ENCODE peak calls at places on chromosome 7, in five cellular contexts. U is breast epithelium, S is GM23338, Z is GM12878, K is K562. V is an unnamed sample.

GRCh38 chr7:71787513-71787912 is 624.6 kb downstream of the CALN1 start:
- DNase-seq in U (no peak), K (peak), Z (no peak), S (peak), V (no peak)

GRCh38 chr7:104231054-104232046 is 23.5 kb upstream of the ORC5 start:
- DNase-seq in U (peak), Z (no peak), K (peak), S (peak), V (peak)

GRCh38 chr7:512541-513311 is 6.9 kb downstream of the PDGFA start:
- DNase-seq in K (no peak), Z (no peak), U (peak), S (no peak), V (no peak)

GRCh38 chr7:41874206-41874770 is 171.4 kb upstream of the INHBA start:
- DNase-seq in K (no peak), Z (no peak), S (no peak), U (no peak), V (no peak)

GRCh38 chr7:5780801-5781496 is 514 bp downstream of the RNF216 start:
- DNase-seq in U (no peak), S (peak), Z (no peak), K (peak), V (no peak)

GRCh38 chr7:28405662-28406061 is 6.7 kb upstream of the CREB5 start:
- DNase-seq in Z (no peak), S (no peak), K (no peak), U (peak), V (no peak)

GRCh38 chr7:134731616-134732015 is 47.8 kb upstream of the CALD1 start:
- DNase-seq in S (no peak), U (no peak), K (no peak), Z (no peak), V (no peak)

GRCh38 chr7:42605800-42606199 is 306.1 kb downstream of the C7orf25 start:
- DNase-seq in S (no peak), Z (no peak), U (no peak), K (no peak), V (no peak)

GRCh38 chr7:107879400-107880035 is 11.5 kb upstream of the DLD start:
- DNase-seq in Z (no peak), K (peak), U (no peak), S (peak), V (no peak)

GRCh38 chr7:101804642-101805401 is 12.6 kb upstream of the CUX1 start:
- DNase-seq in Z (no peak), S (peak), K (peak), U (no peak), V (no peak)

GRCh38 chr7:9958461-9958860 is 1015.2 kb upstream of the PHF14 start:
- DNase-seq in U (no peak), K (no peak), Z (no peak), S (no peak), V (no peak)

GRCh38 chr7:30433082-30433481 is 45.5 kb downstream of the NOD1 start:
- DNase-seq in S (peak), Z (no peak), K (no peak), U (peak), V (no peak)

GRCh38 chr7:14835399-14835798 is 67.2 kb downstream of the DGKB start:
- DNase-seq in S (no peak), U (no peak), Z (no peak), K (no peak), V (no peak)

GRCh38 chr7:114269714-114270113 is 144.9 kb upstream of the FOXP2 start:
- DNase-seq in Z (no peak), K (no peak), U (no peak), S (no peak), V (no peak)

GRCh38 chr7:12389089-12389700 is 14.5 kb downstream of the VWDE start:
- DNase-seq in K (peak), Z (no peak), S (peak), U (no peak), V (no peak)

GRCh38 chr7:46781901-46782439 is 799.9 kb downstream of the TNS3 start:
- DNase-seq in K (no peak), U (no peak), Z (no peak), S (no peak), V (no peak)

GRCh38 chr7:82443801-82444219 is 233 bp upstream of the CACNA2D1 start:
- DNase-seq in K (no peak), U (peak), Z (no peak), S (peak), V (peak)

GRCh38 chr7:71155236-71155635 is 23.3 kb downstream of the GALNT17 start:
- DNase-seq in Z (no peak), U (no peak), S (no peak), K (no peak), V (no peak)

GRCh38 chr7:47885309-47886000 is 62.8 kb downstream of the PKD1L1 start:
- DNase-seq in U (no peak), K (no peak), S (no peak), Z (no peak), V (no peak)

GRCh38 chr7:38232475-38233366 is 40.7 kb downstream of the TARP start:
- DNase-seq in U (peak), K (peak), Z (peak), S (no peak), V (peak)

GRCh38 chr7:131633342-131633843 is 77.0 kb upstream of the PODXL start:
- DNase-seq in Z (no peak), U (no peak), K (no peak), S (no peak), V (no peak)

GRCh38 chr7:124635416-124635815 is 130.2 kb downstream of the GPR37 start:
- DNase-seq in S (peak), K (no peak), Z (no peak), U (no peak), V (no peak)

GRCh38 chr7:26705567-26705966 is 158.8 kb downstream of the SKAP2 start:
- DNase-seq in S (no peak), Z (no peak), K (no peak), U (no peak), V (no peak)

GRCh38 chr7:53397911-53398310 is 362.5 kb downstream of the POM121L12 start:
- DNase-seq in S (no peak), U (no peak), Z (no peak), K (no peak), V (no peak)

GRCh38 chr7:105277341-105277740 is 111.4 kb downstream of the SRPK2 start:
- DNase-seq in S (no peak), K (no peak), U (no peak), Z (no peak), V (no peak)

GRCh38 chr7:45216622-45217165 is 59.1 kb downstream of the RAMP3 start:
- DNase-seq in Z (no peak), K (no peak), U (no peak), S (no peak), V (no peak)

GRCh38 chr7:30428586-30429530 is 49.7 kb downstream of the NOD1 start:
- DNase-seq in Z (no peak), K (no peak), S (no peak), U (no peak), V (no peak)

GRCh38 chr7:120725376-120726039 is 132.4 kb downstream of the TSPAN12 start:
- DNase-seq in Z (no peak), K (peak), U (no peak), S (peak), V (peak)

GRCh38 chr7:28581351-28581750 is 169.0 kb downstream of the CREB5 start:
- DNase-seq in K (no peak), U (no peak), Z (no peak), S (no peak), V (no peak)

GRCh38 chr7:12244129-12244528 is 33.0 kb downstream of the TMEM106B start:
- DNase-seq in Z (no peak), U (no peak), S (peak), K (peak), V (no peak)

GRCh38 chr7:126529833-126530232 is 722.9 kb downstream of the GRM8 start:
- DNase-seq in Z (no peak), S (no peak), K (no peak), U (no peak), V (no peak)

DNA sequence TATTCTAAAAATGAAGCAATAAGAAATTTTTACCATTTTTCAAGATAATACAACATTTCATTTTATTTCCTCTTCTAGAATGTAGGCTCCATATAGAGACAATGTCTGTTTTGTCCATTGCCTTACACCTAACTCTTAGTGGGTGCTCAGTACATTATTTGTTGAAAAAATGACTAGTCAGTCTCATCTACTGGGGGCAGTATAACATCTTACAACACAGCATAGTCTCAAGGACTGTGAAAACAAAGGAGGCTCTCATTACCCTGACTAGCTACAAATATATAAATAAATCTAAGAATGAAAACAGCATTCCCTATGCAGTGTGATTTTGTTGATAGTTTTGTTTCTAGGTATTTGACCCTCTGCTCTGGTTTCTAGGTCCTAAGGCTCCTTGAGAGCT is 11.6 kb downstream of the CRPPA start:
- DNase-seq in K (no peak), S (no peak), Z (no peak), U (no peak), V (no peak)
- TF ChIP-seq CTCF in K (peak), S (peak), Z (no peak), U (no peak), V (no peak)

GRCh38 chr7:39375874-39376190 is 190.4 kb upstream of the YAE1 start:
- DNase-seq in U (no peak), K (no peak), Z (no peak), S (no peak), V (no peak)

GRCh38 chr7:39379416-39379815 is 186.8 kb upstream of the YAE1 start:
- DNase-seq in K (no peak), U (no peak), Z (no peak), S (no peak), V (no peak)

GRCh38 chr7:39372383-39372782 is 193.8 kb upstream of the YAE1 start:
- DNase-seq in S (no peak), Z (no peak), U (no peak), K (no peak), V (no peak)

GRCh38 chr7:39375047-39375873 is 190.9 kb upstream of the YAE1 start:
- DNase-seq in K (no peak), Z (no peak), U (no peak), S (no peak), V (no peak)
- TF ChIP-seq CTCF in K (no peak), Z (no peak), U (no peak), S (no peak), V (no peak)

GRCh38 chr7:99447943-99448342 is 9.2 kb downstream of the CPSF4 start:
- DNase-seq in U (no peak), S (peak), Z (no peak), K (peak), V (no peak)
- TF ChIP-seq CTCF in U (no peak), S (peak), Z (peak), K (peak), V (no peak)

DNA sequence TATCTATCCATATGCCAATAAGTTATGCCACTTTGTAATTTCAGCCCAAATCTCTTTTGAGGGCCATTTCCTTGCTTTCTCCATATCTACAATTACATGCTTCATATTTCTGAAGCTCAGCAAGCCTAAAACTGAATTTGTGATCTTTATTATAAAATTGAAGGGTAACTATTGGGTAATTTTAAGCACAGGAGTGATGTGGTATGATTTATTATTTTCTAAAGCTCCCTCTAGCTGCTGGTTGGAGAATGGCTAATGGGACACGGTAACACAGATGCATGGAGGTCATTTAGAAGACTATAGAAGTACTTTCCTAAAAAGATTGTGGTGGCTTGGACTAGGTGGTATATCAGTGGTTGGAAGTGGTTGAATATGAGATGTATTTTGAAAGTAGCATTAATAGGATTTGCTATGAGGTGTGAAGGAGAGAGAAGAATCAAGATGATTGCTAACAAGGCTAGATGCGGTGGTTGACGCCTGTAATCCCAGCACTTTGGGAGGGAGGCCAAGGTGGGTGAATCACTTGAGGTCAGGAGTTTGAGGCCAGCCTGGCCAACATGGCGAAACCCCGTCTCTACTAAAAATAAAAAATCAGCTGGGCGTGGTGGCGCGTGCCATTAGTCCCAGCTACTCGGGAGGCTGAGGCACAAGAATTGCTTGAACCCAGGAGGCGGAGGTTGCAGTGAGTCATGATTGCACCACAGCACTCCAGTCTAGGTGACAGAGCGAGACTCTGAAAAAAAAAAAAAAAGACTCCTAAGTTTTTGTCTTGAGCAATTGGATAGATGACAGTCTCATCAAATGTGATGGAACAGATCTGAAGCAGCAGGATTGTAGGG is 13.9 kb downstream of the KLHDC10 start:
- DNase-seq in S (peak), Z (no peak), U (no peak), K (peak), V (no peak)
- TF ChIP-seq CTCF in S (peak), Z (peak), U (no peak), K (peak), V (peak)

GRCh38 chr7:4244041-4244440 is 438.1 kb upstream of the FOXK1 start:
- DNase-seq in Z (no peak), U (no peak), S (no peak), K (no peak), V (no peak)
- TF ChIP-seq CTCF in Z (no peak), U (no peak), S (no peak), K (no peak), V (no peak)

DNA sequence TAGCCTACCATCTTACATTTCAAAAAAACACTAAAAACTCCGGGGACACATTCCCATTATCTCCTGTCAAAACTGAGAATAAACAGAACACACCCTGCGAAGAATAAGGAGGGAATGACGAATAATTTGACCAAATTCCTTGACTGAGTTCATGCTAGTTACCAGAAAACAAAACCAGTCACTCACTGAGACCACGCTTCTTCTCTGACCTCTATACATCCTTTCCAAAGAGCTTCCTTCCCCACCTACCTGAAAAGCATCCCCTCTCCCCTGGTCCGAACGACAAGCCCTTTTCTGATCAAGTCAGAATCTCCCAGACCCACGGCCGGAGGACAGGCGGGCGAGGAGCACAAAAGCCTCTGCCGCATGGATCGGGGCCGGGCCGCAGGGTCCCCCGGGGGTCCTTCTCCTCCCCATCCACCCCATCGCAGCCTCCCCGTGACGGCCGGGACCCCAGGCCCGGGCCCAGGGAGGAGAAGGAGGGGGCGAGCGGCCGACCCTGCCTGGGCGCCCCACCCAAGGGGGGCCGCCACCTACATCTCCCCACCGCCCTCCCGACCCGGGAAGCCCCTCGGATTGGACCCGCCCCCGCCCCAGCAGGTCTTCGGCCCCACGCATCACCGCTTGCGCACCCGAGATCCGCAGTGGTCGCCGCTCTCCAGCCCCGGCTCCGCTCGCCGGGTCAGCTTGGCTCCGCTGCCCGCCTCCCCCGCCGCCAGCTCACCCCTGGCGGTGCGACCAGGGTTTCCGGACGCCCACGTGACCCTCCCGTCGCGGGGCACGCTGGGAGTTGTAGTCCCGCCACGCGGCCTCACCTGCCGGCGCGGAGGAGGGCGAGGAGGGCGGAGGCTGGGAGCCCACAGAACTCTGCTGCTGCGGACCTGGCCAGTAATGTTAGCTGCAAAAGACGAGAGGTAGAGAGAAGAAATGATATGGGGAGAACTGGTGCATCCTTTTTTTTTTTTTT is at the start of gene SLC37A3:
- DNase-seq in U (peak), S (peak), K (peak), Z (peak), V (peak)
- TF ChIP-seq CTCF in U (peak), S (no peak), K (no peak), Z (no peak), V (no peak)

GRCh38 chr7:80665526-80665925 is 27.1 kb downstream of the CD36 start:
- DNase-seq in K (no peak), U (no peak), Z (no peak), S (no peak), V (no peak)
- TF ChIP-seq CTCF in K (no peak), U (no peak), Z (no peak), S (no peak), V (no peak)

DNA sequence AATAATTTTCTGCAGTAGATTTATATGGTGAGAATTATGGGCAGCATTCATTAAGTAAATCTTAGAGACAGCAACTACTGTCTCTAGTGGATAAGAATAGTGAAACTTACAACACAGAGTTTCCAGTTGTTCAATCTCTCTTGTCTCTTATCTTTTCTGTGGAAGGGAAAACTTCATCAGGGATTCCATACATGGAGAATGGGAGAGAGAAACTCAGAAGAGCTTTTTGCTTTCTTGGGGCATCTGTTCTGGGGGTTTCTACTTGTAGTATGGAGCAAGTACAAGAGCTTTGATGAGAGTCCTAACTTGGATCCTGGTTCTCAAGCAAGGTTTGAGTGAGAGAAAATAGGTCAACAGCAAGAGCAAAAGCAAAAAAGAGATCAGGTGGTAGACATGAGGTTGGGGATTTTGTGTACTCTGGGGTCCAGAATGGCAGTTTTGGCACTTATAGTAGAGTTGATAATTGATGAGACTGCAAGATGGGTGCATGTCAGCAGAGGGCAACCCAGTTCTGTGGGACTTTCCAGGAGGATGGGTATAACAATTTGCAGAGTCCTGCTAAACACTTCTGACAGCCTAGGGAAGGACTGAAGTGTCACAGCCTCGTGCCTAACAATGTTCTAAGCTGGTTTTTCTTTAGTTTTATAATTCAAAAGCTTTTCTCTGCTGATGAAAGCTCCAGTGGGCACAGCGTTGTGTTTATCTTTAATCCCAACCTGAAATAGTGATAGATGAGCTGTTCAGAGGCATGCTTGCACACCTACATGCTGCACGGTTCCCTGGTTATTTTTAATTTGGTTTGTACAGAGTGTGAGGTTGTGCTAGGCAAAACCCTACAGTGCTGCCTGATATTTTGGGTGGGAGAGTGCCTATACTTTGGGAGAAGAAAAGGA is 32.0 kb upstream of the STRIP2 start:
- DNase-seq in Z (peak), U (no peak), K (peak), S (no peak), V (no peak)
- TF ChIP-seq CTCF in Z (peak), U (no peak), K (peak), S (no peak), V (peak)

V was measured in GM06990.